ENCODE peak calls at places on chromosomes 13 and 19, in nine cellular contexts. One of them, this sample, is unnamed. For H3K27me3, the result is how much of the 10 kb centered on the place peaks cover.

GRCh38 chr13:52924241-52925148 is 76.1 kb upstream of the PCDH8 start:
- DNase-seq in pancreas: no peak
- DNase-seq in Peyer's patch: no peak
- DNase-seq in cardiac muscle cell: peak
- DNase-seq in brain microvascular endothelial cell: no peak
- DNase-seq in astrocyte: no peak
- DNase-seq in psoas muscle: no peak
- DNase-seq in colonic mucosa: no peak
- DNase-seq in GM06990: no peak
- DNase-seq in this sample: no peak

GRCh38 chr19:55670280-55671053 is 4.6 kb upstream of the EPN1 start:
- DNase-seq in Peyer's patch: peak
- DNase-seq in GM06990: peak
- DNase-seq in astrocyte: no peak
- DNase-seq in pancreas: peak
- DNase-seq in colonic mucosa: no peak
- DNase-seq in cardiac muscle cell: no peak
- DNase-seq in brain microvascular endothelial cell: no peak
- DNase-seq in psoas muscle: no peak
- DNase-seq in this sample: peak

GRCh38 chr13:46211116-46211515 is 612 bp upstream of the LRRC63 start:
- DNase-seq in astrocyte: no peak
- DNase-seq in psoas muscle: no peak
- DNase-seq in colonic mucosa: no peak
- DNase-seq in pancreas: no peak
- DNase-seq in cardiac muscle cell: no peak
- DNase-seq in Peyer's patch: no peak
- DNase-seq in GM06990: no peak
- DNase-seq in brain microvascular endothelial cell: no peak
- DNase-seq in this sample: no peak

GRCh38 chr13:33639640-33640080 is 178.3 kb upstream of the RFC3 start:
- DNase-seq in GM06990: no peak
- DNase-seq in pancreas: no peak
- DNase-seq in Peyer's patch: no peak
- DNase-seq in cardiac muscle cell: no peak
- DNase-seq in astrocyte: no peak
- DNase-seq in psoas muscle: no peak
- DNase-seq in colonic mucosa: no peak
- DNase-seq in brain microvascular endothelial cell: no peak
- DNase-seq in this sample: no peak

GRCh38 chr13:51999525-51999924 is 11.7 kb downstream of the ATP7B start:
- DNase-seq in Peyer's patch: no peak
- DNase-seq in GM06990: no peak
- DNase-seq in colonic mucosa: no peak
- DNase-seq in psoas muscle: peak
- DNase-seq in brain microvascular endothelial cell: no peak
- DNase-seq in pancreas: peak
- DNase-seq in astrocyte: peak
- DNase-seq in cardiac muscle cell: no peak
- DNase-seq in this sample: no peak

GRCh38 chr19:33863436-33863835 is 66.8 kb downstream of the KCTD15 start:
- DNase-seq in astrocyte: no peak
- DNase-seq in GM06990: no peak
- DNase-seq in colonic mucosa: no peak
- DNase-seq in brain microvascular endothelial cell: no peak
- DNase-seq in cardiac muscle cell: no peak
- DNase-seq in pancreas: no peak
- DNase-seq in Peyer's patch: no peak
- DNase-seq in psoas muscle: no peak
- DNase-seq in this sample: no peak

GRCh38 chr13:96551540-96551939 is 442.7 kb downstream of the OXGR1 start:
- DNase-seq in Peyer's patch: no peak
- DNase-seq in brain microvascular endothelial cell: no peak
- DNase-seq in cardiac muscle cell: no peak
- DNase-seq in GM06990: no peak
- DNase-seq in colonic mucosa: no peak
- DNase-seq in astrocyte: no peak
- DNase-seq in psoas muscle: no peak
- DNase-seq in pancreas: no peak
- DNase-seq in this sample: no peak

GRCh38 chr19:47275866-47276461 is 1.3 kb downstream of the INAFM1 start:
- DNase-seq in psoas muscle: peak
- DNase-seq in cardiac muscle cell: no peak
- DNase-seq in brain microvascular endothelial cell: peak
- DNase-seq in colonic mucosa: no peak
- DNase-seq in pancreas: peak
- DNase-seq in Peyer's patch: no peak
- DNase-seq in astrocyte: peak
- DNase-seq in GM06990: no peak
- DNase-seq in this sample: no peak

GRCh38 chr13:33751151-33751550 is 66.8 kb upstream of the RFC3 start:
- DNase-seq in astrocyte: peak
- DNase-seq in GM06990: no peak
- DNase-seq in psoas muscle: no peak
- DNase-seq in brain microvascular endothelial cell: peak
- DNase-seq in colonic mucosa: no peak
- DNase-seq in pancreas: no peak
- DNase-seq in Peyer's patch: no peak
- DNase-seq in cardiac muscle cell: no peak
- DNase-seq in this sample: no peak

GRCh38 chr13:28324181-28324789 is 170.6 kb downstream of the FLT1 start:
- DNase-seq in Peyer's patch: peak
- DNase-seq in cardiac muscle cell: peak
- DNase-seq in GM06990: peak
- DNase-seq in brain microvascular endothelial cell: peak
- DNase-seq in pancreas: no peak
- DNase-seq in colonic mucosa: peak
- DNase-seq in psoas muscle: no peak
- DNase-seq in astrocyte: no peak
- DNase-seq in this sample: no peak
- TF ChIP-seq CTCF in Peyer's patch: peak
- TF ChIP-seq CTCF in cardiac muscle cell: peak
- TF ChIP-seq CTCF in GM06990: peak
- TF ChIP-seq CTCF in brain microvascular endothelial cell: peak
- TF ChIP-seq CTCF in pancreas: peak
- TF ChIP-seq CTCF in colonic mucosa: peak
- TF ChIP-seq CTCF in psoas muscle: peak
- TF ChIP-seq CTCF in astrocyte: peak
- TF ChIP-seq CTCF in this sample: peak

GRCh38 chr19:39156230-39156890 is 30.8 kb downstream of the PAK4 start:
- DNase-seq in brain microvascular endothelial cell: peak
- DNase-seq in Peyer's patch: no peak
- DNase-seq in cardiac muscle cell: no peak
- DNase-seq in pancreas: peak
- DNase-seq in GM06990: no peak
- DNase-seq in psoas muscle: no peak
- DNase-seq in colonic mucosa: peak
- DNase-seq in astrocyte: peak
- DNase-seq in this sample: no peak

GRCh38 chr19:39157997-39158389 is 32.4 kb downstream of the PAK4 start:
- DNase-seq in GM06990: no peak
- DNase-seq in Peyer's patch: no peak
- DNase-seq in cardiac muscle cell: no peak
- DNase-seq in brain microvascular endothelial cell: no peak
- DNase-seq in psoas muscle: no peak
- DNase-seq in astrocyte: no peak
- DNase-seq in pancreas: peak
- DNase-seq in colonic mucosa: no peak
- DNase-seq in this sample: peak

GRCh38 chr19:39157275-39157996 is 31.9 kb downstream of the PAK4 start:
- DNase-seq in colonic mucosa: no peak
- DNase-seq in psoas muscle: no peak
- DNase-seq in GM06990: no peak
- DNase-seq in brain microvascular endothelial cell: peak
- DNase-seq in astrocyte: peak
- DNase-seq in Peyer's patch: no peak
- DNase-seq in pancreas: peak
- DNase-seq in cardiac muscle cell: no peak
- DNase-seq in this sample: no peak

GRCh38 chr19:39155741-39156140 is 30.2 kb downstream of the PAK4 start:
- DNase-seq in brain microvascular endothelial cell: no peak
- DNase-seq in psoas muscle: no peak
- DNase-seq in pancreas: peak
- DNase-seq in GM06990: no peak
- DNase-seq in astrocyte: no peak
- DNase-seq in Peyer's patch: no peak
- DNase-seq in colonic mucosa: no peak
- DNase-seq in cardiac muscle cell: no peak
- DNase-seq in this sample: no peak

DNA sequence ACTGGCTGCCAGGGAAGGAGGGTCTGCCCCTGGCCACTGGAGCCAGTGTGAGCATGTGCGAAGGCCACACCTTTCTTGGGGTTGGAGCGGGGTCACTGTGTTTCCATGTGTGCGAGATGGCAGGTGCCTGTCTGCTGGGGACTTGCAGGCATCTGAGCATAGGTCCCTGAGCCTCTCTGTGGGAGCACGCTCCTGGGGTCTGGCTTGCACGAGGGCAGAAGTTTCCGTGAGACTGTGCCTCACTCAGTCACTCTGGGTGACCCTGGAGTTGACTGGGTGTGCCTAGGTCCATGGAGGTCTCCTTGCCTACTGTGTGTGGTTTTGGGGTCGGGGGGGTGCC is 31.3 kb downstream of the PAK4 start:
- DNase-seq in pancreas: no peak
- DNase-seq in GM06990: no peak
- DNase-seq in brain microvascular endothelial cell: no peak
- DNase-seq in psoas muscle: no peak
- DNase-seq in colonic mucosa: no peak
- DNase-seq in cardiac muscle cell: no peak
- DNase-seq in Peyer's patch: no peak
- DNase-seq in astrocyte: no peak
- DNase-seq in this sample: no peak
- H3K4me3 ChIP-seq in pancreas: no peak
- H3K4me3 ChIP-seq in GM06990: no peak
- H3K4me3 ChIP-seq in brain microvascular endothelial cell: peak
- H3K4me3 ChIP-seq in psoas muscle: no peak
- H3K4me3 ChIP-seq in colonic mucosa: no peak
- H3K4me3 ChIP-seq in cardiac muscle cell: no peak
- H3K4me3 ChIP-seq in Peyer's patch: no peak
- H3K4me3 ChIP-seq in astrocyte: peak
- H3K4me3 ChIP-seq in this sample: no peak

GRCh38 chr13:109657395-109657794 is 129.0 kb downstream of the IRS2 start:
- DNase-seq in pancreas: no peak
- DNase-seq in cardiac muscle cell: no peak
- DNase-seq in psoas muscle: no peak
- DNase-seq in colonic mucosa: no peak
- DNase-seq in Peyer's patch: no peak
- DNase-seq in brain microvascular endothelial cell: no peak
- DNase-seq in GM06990: no peak
- DNase-seq in astrocyte: no peak
- DNase-seq in this sample: no peak

GRCh38 chr13:109655206-109655600 is 131.2 kb downstream of the IRS2 start:
- DNase-seq in GM06990: no peak
- DNase-seq in pancreas: no peak
- DNase-seq in brain microvascular endothelial cell: no peak
- DNase-seq in psoas muscle: no peak
- DNase-seq in colonic mucosa: no peak
- DNase-seq in astrocyte: no peak
- DNase-seq in cardiac muscle cell: no peak
- DNase-seq in Peyer's patch: no peak
- DNase-seq in this sample: no peak

GRCh38 chr13:109654341-109655205 is 131.8 kb downstream of the IRS2 start:
- DNase-seq in colonic mucosa: no peak
- DNase-seq in GM06990: no peak
- DNase-seq in pancreas: no peak
- DNase-seq in psoas muscle: peak
- DNase-seq in cardiac muscle cell: no peak
- DNase-seq in brain microvascular endothelial cell: no peak
- DNase-seq in Peyer's patch: no peak
- DNase-seq in astrocyte: no peak
- DNase-seq in this sample: no peak

GRCh38 chr13:109652536-109652935 is 133.8 kb downstream of the IRS2 start:
- DNase-seq in cardiac muscle cell: no peak
- DNase-seq in GM06990: no peak
- DNase-seq in Peyer's patch: no peak
- DNase-seq in brain microvascular endothelial cell: peak
- DNase-seq in psoas muscle: no peak
- DNase-seq in pancreas: no peak
- DNase-seq in astrocyte: no peak
- DNase-seq in colonic mucosa: no peak
- DNase-seq in this sample: no peak

DNA sequence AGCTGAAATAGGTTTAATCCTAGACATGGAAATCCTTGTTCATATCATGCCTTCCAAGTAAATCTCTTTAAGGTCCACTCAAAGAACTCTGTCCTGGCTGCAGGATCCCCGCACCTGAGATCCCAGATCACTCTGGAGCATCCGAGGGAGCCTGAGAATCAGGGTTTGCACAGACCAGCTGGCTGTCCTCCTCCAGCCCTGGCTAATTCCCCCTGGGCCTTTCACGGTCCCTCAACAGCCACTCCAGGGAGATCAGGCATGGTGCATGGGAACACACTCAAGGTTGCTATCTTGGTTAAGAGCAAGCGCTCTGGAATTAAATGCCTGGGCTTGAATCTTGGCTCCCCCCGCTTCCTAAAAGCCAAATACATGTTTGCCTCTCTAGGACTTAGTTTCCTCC is 130.8 kb downstream of the IRS2 start:
- DNase-seq in colonic mucosa: no peak
- DNase-seq in cardiac muscle cell: no peak
- DNase-seq in pancreas: no peak
- DNase-seq in GM06990: no peak
- DNase-seq in psoas muscle: no peak
- DNase-seq in brain microvascular endothelial cell: no peak
- DNase-seq in Peyer's patch: no peak
- DNase-seq in astrocyte: no peak
- DNase-seq in this sample: no peak
- H3K27me3 ChIP-seq in colonic mucosa: under half
- H3K27me3 ChIP-seq in cardiac muscle cell: under half
- H3K27me3 ChIP-seq in pancreas: under half
- H3K27me3 ChIP-seq in GM06990: under half
- H3K27me3 ChIP-seq in psoas muscle: under half
- H3K27me3 ChIP-seq in brain microvascular endothelial cell: under half
- H3K27me3 ChIP-seq in Peyer's patch: under half
- H3K27me3 ChIP-seq in astrocyte: under half
- H3K27me3 ChIP-seq in this sample: under half

GRCh38 chr19:9881720-9882119 is 46.6 kb downstream of the PIN1 start:
- DNase-seq in psoas muscle: no peak
- DNase-seq in Peyer's patch: no peak
- DNase-seq in astrocyte: no peak
- DNase-seq in brain microvascular endothelial cell: no peak
- DNase-seq in pancreas: no peak
- DNase-seq in cardiac muscle cell: no peak
- DNase-seq in GM06990: no peak
- DNase-seq in colonic mucosa: peak
- DNase-seq in this sample: no peak

GRCh38 chr19:9883764-9884163 is 48.6 kb downstream of the PIN1 start:
- DNase-seq in cardiac muscle cell: no peak
- DNase-seq in psoas muscle: no peak
- DNase-seq in astrocyte: no peak
- DNase-seq in GM06990: no peak
- DNase-seq in pancreas: no peak
- DNase-seq in Peyer's patch: no peak
- DNase-seq in brain microvascular endothelial cell: no peak
- DNase-seq in colonic mucosa: no peak
- DNase-seq in this sample: no peak

GRCh38 chr19:9883231-9883758 is 48.2 kb downstream of the PIN1 start:
- DNase-seq in brain microvascular endothelial cell: no peak
- DNase-seq in GM06990: no peak
- DNase-seq in psoas muscle: no peak
- DNase-seq in astrocyte: no peak
- DNase-seq in pancreas: no peak
- DNase-seq in colonic mucosa: no peak
- DNase-seq in cardiac muscle cell: no peak
- DNase-seq in Peyer's patch: no peak
- DNase-seq in this sample: no peak

GRCh38 chr19:9885077-9885552 is 50.0 kb downstream of the PIN1 start:
- DNase-seq in Peyer's patch: no peak
- DNase-seq in cardiac muscle cell: no peak
- DNase-seq in pancreas: no peak
- DNase-seq in psoas muscle: peak
- DNase-seq in astrocyte: peak
- DNase-seq in brain microvascular endothelial cell: peak
- DNase-seq in GM06990: no peak
- DNase-seq in colonic mucosa: no peak
- DNase-seq in this sample: no peak
- TF ChIP-seq CTCF in Peyer's patch: no peak
- TF ChIP-seq CTCF in cardiac muscle cell: peak
- TF ChIP-seq CTCF in pancreas: no peak
- TF ChIP-seq CTCF in psoas muscle: peak
- TF ChIP-seq CTCF in astrocyte: peak
- TF ChIP-seq CTCF in brain microvascular endothelial cell: peak
- TF ChIP-seq CTCF in GM06990: no peak
- TF ChIP-seq CTCF in colonic mucosa: no peak
- TF ChIP-seq CTCF in this sample: no peak